ENCODE peak calls at places on chromosomes 2 and 18, in ten cellular contexts. One of them, this sample, is unnamed.
A peak's percentile ranks its signal among the peaks of the same experiment; 100 is the strongest.

GRCh38 chr2:197174539-197175094 is 136.0 kb downstream of the ANKRD44 start:
- DNase-seq in GM12865: no peak
- DNase-seq in dorsolateral prefrontal cortex: no peak
- DNase-seq in heart right ventricle: no peak
- DNase-seq in kidney: no peak
- DNase-seq in CD14-positive monocyte: no peak
- DNase-seq in endothelial cell: no peak
- DNase-seq in upper lobe of right lung: no peak
- DNase-seq in cardiac fibroblast: peak; percentile 73
- DNase-seq in lung: no peak
- DNase-seq in this sample: no peak

GRCh38 chr2:167990062-167990461 is 257.3 kb downstream of the STK39 start:
- DNase-seq in upper lobe of right lung: no peak
- DNase-seq in CD14-positive monocyte: no peak
- DNase-seq in heart right ventricle: no peak
- DNase-seq in cardiac fibroblast: no peak
- DNase-seq in dorsolateral prefrontal cortex: no peak
- DNase-seq in GM12865: no peak
- DNase-seq in endothelial cell: no peak
- DNase-seq in kidney: no peak
- DNase-seq in lung: no peak
- DNase-seq in this sample: no peak

GRCh38 chr2:75053484-75054112 is 95.2 kb downstream of the POLE4 start:
- DNase-seq in cardiac fibroblast: peak; percentile 41
- DNase-seq in upper lobe of right lung: no peak
- DNase-seq in CD14-positive monocyte: no peak
- DNase-seq in GM12865: peak; percentile 82
- DNase-seq in kidney: no peak
- DNase-seq in heart right ventricle: no peak
- DNase-seq in lung: no peak
- DNase-seq in endothelial cell: peak; percentile 47
- DNase-seq in dorsolateral prefrontal cortex: no peak
- DNase-seq in this sample: no peak

GRCh38 chr2:30730736-30731135 is 76.5 kb downstream of the CAPN13 start:
- DNase-seq in GM12865: no peak
- DNase-seq in kidney: no peak
- DNase-seq in lung: no peak
- DNase-seq in dorsolateral prefrontal cortex: no peak
- DNase-seq in heart right ventricle: no peak
- DNase-seq in endothelial cell: no peak
- DNase-seq in cardiac fibroblast: no peak
- DNase-seq in upper lobe of right lung: peak; percentile 5
- DNase-seq in CD14-positive monocyte: peak; percentile 19
- DNase-seq in this sample: no peak

GRCh38 chr2:170235860-170236638 is 58.1 kb downstream of the MYO3B start:
- DNase-seq in CD14-positive monocyte: no peak
- DNase-seq in endothelial cell: peak; percentile 76
- DNase-seq in kidney: no peak
- DNase-seq in lung: no peak
- DNase-seq in dorsolateral prefrontal cortex: no peak
- DNase-seq in upper lobe of right lung: no peak
- DNase-seq in GM12865: peak; percentile 55
- DNase-seq in heart right ventricle: peak; percentile 24
- DNase-seq in cardiac fibroblast: peak; percentile 78
- DNase-seq in this sample: no peak

GRCh38 chr2:237585590-237586221 is 4.8 kb downstream of the RAB17 start:
- DNase-seq in GM12865: no peak
- DNase-seq in kidney: peak; percentile 43
- DNase-seq in cardiac fibroblast: no peak
- DNase-seq in dorsolateral prefrontal cortex: no peak
- DNase-seq in lung: no peak
- DNase-seq in heart right ventricle: no peak
- DNase-seq in upper lobe of right lung: no peak
- DNase-seq in endothelial cell: no peak
- DNase-seq in CD14-positive monocyte: no peak
- DNase-seq in this sample: peak; percentile 53

GRCh38 chr2:117661619-117662018 is 152.9 kb upstream of the DDX18 start:
- DNase-seq in upper lobe of right lung: no peak
- DNase-seq in kidney: no peak
- DNase-seq in lung: no peak
- DNase-seq in CD14-positive monocyte: no peak
- DNase-seq in endothelial cell: no peak
- DNase-seq in cardiac fibroblast: no peak
- DNase-seq in heart right ventricle: no peak
- DNase-seq in GM12865: no peak
- DNase-seq in dorsolateral prefrontal cortex: no peak
- DNase-seq in this sample: no peak

GRCh38 chr2:150274108-150274507 is 213.4 kb downstream of the RND3 start:
- DNase-seq in dorsolateral prefrontal cortex: no peak
- DNase-seq in heart right ventricle: no peak
- DNase-seq in GM12865: no peak
- DNase-seq in kidney: no peak
- DNase-seq in lung: no peak
- DNase-seq in cardiac fibroblast: peak; percentile 50
- DNase-seq in endothelial cell: no peak
- DNase-seq in CD14-positive monocyte: no peak
- DNase-seq in upper lobe of right lung: no peak
- DNase-seq in this sample: no peak

GRCh38 chr2:175627405-175627804 is 374.7 kb downstream of the LNPK start:
- DNase-seq in cardiac fibroblast: peak; percentile 29
- DNase-seq in heart right ventricle: no peak
- DNase-seq in endothelial cell: no peak
- DNase-seq in CD14-positive monocyte: no peak
- DNase-seq in GM12865: no peak
- DNase-seq in dorsolateral prefrontal cortex: no peak
- DNase-seq in lung: no peak
- DNase-seq in kidney: no peak
- DNase-seq in upper lobe of right lung: no peak
- DNase-seq in this sample: no peak

GRCh38 chr2:233051241-233052149 is 8.6 kb upstream of the INPP5D start:
- DNase-seq in cardiac fibroblast: peak; percentile 79
- DNase-seq in GM12865: no peak
- DNase-seq in upper lobe of right lung: peak; percentile 74
- DNase-seq in endothelial cell: no peak
- DNase-seq in CD14-positive monocyte: no peak
- DNase-seq in kidney: peak; percentile 83
- DNase-seq in lung: peak; percentile 48
- DNase-seq in dorsolateral prefrontal cortex: no peak
- DNase-seq in heart right ventricle: peak; percentile 88
- DNase-seq in this sample: no peak

GRCh38 chr2:27320958-27321543 is 1.8 kb downstream of the MPV17 start:
- DNase-seq in upper lobe of right lung: peak; percentile 76
- DNase-seq in dorsolateral prefrontal cortex: no peak
- DNase-seq in kidney: peak; percentile 84
- DNase-seq in endothelial cell: no peak
- DNase-seq in GM12865: no peak
- DNase-seq in cardiac fibroblast: peak; percentile 99
- DNase-seq in heart right ventricle: peak; percentile 76
- DNase-seq in CD14-positive monocyte: no peak
- DNase-seq in lung: peak; percentile 80
- DNase-seq in this sample: no peak

GRCh38 chr2:120747706-120748105 is 12.0 kb downstream of the GLI2 start:
- DNase-seq in kidney: no peak
- DNase-seq in endothelial cell: no peak
- DNase-seq in cardiac fibroblast: no peak
- DNase-seq in lung: peak; percentile 4
- DNase-seq in GM12865: no peak
- DNase-seq in dorsolateral prefrontal cortex: no peak
- DNase-seq in CD14-positive monocyte: no peak
- DNase-seq in heart right ventricle: no peak
- DNase-seq in upper lobe of right lung: no peak
- DNase-seq in this sample: no peak

DNA sequence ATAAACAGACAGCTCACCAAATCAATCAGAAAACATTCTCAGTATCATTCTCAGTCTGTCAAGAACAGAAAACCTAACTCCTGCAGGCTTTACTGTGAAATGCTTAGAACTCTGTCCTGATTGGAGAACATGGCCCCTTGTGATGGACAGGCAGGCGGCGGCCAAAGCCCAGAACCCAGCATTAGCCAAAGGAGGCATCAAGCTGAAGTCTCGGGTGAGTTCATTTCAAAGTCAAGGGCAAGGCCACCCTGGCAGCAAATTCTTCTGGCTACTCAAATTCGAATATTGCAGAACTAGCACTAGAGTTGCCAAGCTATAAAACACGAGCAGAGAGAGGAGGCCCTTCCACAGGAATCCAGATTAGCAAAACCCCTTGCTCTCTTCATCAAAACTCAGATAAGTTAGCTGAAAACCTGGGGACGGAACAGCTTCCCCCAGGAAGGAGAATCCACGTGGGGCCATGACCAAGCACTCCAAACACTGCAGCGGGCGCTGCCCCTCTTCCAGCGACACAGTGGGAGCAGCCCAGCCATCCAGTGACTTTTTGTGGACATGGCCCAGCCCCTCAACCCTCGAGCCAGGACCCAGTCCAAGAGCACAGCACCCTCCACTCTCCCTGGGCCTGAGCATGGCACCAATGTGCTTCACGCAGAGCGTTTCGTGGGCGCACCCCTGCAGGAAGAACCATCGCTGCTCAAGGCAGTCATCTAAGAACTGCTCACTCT is 98.6 kb downstream of the HDAC4 start:
- DNase-seq in kidney: peak; percentile 55
- DNase-seq in endothelial cell: no peak
- DNase-seq in upper lobe of right lung: peak; percentile 49
- DNase-seq in CD14-positive monocyte: no peak
- DNase-seq in GM12865: no peak
- DNase-seq in dorsolateral prefrontal cortex: no peak
- DNase-seq in heart right ventricle: no peak
- DNase-seq in lung: no peak
- DNase-seq in cardiac fibroblast: no peak
- DNase-seq in this sample: no peak
- TF ChIP-seq CTCF in kidney: no peak
- TF ChIP-seq CTCF in endothelial cell: no peak
- TF ChIP-seq CTCF in upper lobe of right lung: no peak
- TF ChIP-seq CTCF in CD14-positive monocyte: no peak
- TF ChIP-seq CTCF in GM12865: no peak
- TF ChIP-seq CTCF in dorsolateral prefrontal cortex: no peak
- TF ChIP-seq CTCF in heart right ventricle: no peak
- TF ChIP-seq CTCF in lung: no peak
- TF ChIP-seq CTCF in cardiac fibroblast: no peak
- TF ChIP-seq CTCF in this sample: no peak

DNA sequence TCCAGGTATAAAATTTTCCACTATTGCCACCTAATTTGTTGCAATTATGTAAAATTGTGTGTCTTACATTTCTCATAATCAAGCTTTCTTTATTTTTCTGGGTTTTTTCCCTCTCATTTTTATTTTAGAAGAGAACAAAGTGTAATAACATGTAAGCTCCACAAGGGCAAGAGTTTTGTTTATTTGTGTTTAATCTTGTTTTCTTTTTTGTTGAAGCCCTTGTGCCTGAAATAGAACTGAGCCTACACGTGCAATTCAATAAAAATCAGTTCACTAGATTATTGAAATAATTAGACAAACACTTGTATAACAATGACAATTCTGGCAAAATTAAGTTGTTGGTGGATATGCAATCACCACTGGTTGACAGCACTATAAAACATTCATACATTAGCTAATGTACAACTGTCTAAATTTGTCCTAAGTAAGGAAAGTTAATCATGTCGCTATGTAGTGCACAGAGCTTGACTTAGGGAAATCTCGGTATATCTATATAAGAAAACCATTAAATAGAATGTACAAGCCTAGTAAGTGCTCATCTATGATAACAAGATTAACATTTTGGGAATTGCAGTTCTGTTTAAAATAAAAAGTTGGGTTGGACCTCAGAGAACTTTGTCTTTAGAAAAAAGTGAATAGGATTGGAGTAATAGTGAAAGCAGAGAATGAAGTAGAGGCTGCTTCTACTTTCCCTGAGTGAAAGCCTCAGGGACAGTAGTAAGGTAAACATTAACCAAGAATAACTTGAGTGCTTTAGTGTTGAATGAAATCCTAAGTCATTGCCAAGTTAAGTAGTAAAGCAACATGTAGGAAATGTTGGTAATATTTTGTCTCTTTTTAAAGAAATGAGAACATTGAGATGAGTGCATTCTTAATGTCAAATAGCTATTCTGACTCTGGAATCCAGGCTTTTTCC is 37.4 kb upstream of the NOL4 start:
- DNase-seq in kidney: no peak
- DNase-seq in cardiac fibroblast: no peak
- DNase-seq in heart right ventricle: no peak
- DNase-seq in CD14-positive monocyte: no peak
- DNase-seq in upper lobe of right lung: no peak
- DNase-seq in GM12865: peak; percentile 21
- DNase-seq in endothelial cell: no peak
- DNase-seq in lung: no peak
- DNase-seq in dorsolateral prefrontal cortex: no peak
- DNase-seq in this sample: no peak
- TF ChIP-seq CTCF in kidney: no peak
- TF ChIP-seq CTCF in cardiac fibroblast: no peak
- TF ChIP-seq CTCF in heart right ventricle: no peak
- TF ChIP-seq CTCF in CD14-positive monocyte: no peak
- TF ChIP-seq CTCF in upper lobe of right lung: no peak
- TF ChIP-seq CTCF in GM12865: no peak
- TF ChIP-seq CTCF in endothelial cell: peak; percentile 70
- TF ChIP-seq CTCF in lung: no peak
- TF ChIP-seq CTCF in dorsolateral prefrontal cortex: no peak
- TF ChIP-seq CTCF in this sample: peak; percentile 45

DNA sequence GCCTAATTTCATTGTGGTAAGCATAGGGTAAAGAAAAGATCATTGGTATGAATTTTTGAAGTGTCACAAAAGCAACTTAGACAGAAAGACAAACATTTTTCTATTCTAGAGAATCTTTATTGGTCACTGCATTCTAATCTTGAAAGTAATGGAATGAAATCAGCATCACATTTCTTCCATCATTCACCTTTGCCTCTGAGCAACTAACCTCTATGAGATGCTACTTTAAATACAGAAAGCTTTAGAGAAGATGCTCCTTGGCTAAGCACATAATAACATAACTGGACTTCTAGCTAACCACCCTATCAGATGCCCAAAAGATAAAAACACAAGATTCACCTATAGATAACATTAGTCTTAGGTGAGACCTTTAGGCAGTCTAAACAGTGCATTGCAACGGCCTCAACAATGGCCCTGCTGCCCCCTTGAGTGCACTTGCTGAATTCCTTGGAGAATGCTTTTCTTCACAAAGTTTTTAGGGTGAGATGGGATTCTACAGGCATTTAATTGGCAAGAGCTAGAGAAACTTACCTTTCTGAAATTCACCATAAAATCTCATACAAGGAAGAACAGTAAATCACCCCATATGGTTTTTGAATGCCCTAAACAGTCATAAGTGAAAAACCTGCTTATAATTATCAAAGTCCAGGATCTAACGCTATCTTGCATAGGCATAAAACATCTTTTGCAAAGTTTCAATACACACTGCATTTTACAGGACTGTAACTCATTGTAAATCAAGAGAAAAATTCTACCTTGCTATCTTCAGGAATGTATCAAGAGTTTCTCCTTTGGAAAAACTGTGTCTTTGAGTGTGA is 791.3 kb upstream of the CHAC2 start:
- DNase-seq in upper lobe of right lung: no peak
- DNase-seq in GM12865: peak; percentile 20
- DNase-seq in lung: no peak
- DNase-seq in heart right ventricle: no peak
- DNase-seq in dorsolateral prefrontal cortex: no peak
- DNase-seq in kidney: no peak
- DNase-seq in endothelial cell: peak; percentile 46
- DNase-seq in cardiac fibroblast: peak; percentile 13
- DNase-seq in CD14-positive monocyte: no peak
- DNase-seq in this sample: no peak
- TF ChIP-seq CTCF in upper lobe of right lung: peak; percentile 8
- TF ChIP-seq CTCF in GM12865: peak; percentile 33
- TF ChIP-seq CTCF in lung: no peak
- TF ChIP-seq CTCF in heart right ventricle: peak; percentile 24
- TF ChIP-seq CTCF in dorsolateral prefrontal cortex: peak; percentile 12
- TF ChIP-seq CTCF in kidney: peak; percentile 21
- TF ChIP-seq CTCF in endothelial cell: peak; percentile 47
- TF ChIP-seq CTCF in cardiac fibroblast: peak; percentile 44
- TF ChIP-seq CTCF in CD14-positive monocyte: no peak
- TF ChIP-seq CTCF in this sample: peak; percentile 62

GRCh38 chr2:205051417-205051816 is 506.1 kb downstream of the PARD3B start:
- DNase-seq in GM12865: no peak
- DNase-seq in CD14-positive monocyte: no peak
- DNase-seq in endothelial cell: no peak
- DNase-seq in kidney: no peak
- DNase-seq in lung: no peak
- DNase-seq in upper lobe of right lung: no peak
- DNase-seq in heart right ventricle: no peak
- DNase-seq in cardiac fibroblast: peak; percentile 17
- DNase-seq in dorsolateral prefrontal cortex: no peak
- DNase-seq in this sample: no peak
- TF ChIP-seq CTCF in GM12865: no peak
- TF ChIP-seq CTCF in CD14-positive monocyte: no peak
- TF ChIP-seq CTCF in endothelial cell: peak; percentile 34
- TF ChIP-seq CTCF in kidney: no peak
- TF ChIP-seq CTCF in lung: no peak
- TF ChIP-seq CTCF in upper lobe of right lung: peak; percentile 20
- TF ChIP-seq CTCF in heart right ventricle: no peak
- TF ChIP-seq CTCF in cardiac fibroblast: peak; percentile 18
- TF ChIP-seq CTCF in dorsolateral prefrontal cortex: no peak
- TF ChIP-seq CTCF in this sample: peak; percentile 73